ENCODE peak calls at places on chromosomes 6 and 20, in six cellular contexts. X is HuH-7.5, G is GM12865, A is C1 segment of cervical spinal cord, Y is neural progenitor cell, B is GM23248. W is an unnamed sample.

GRCh38 chr6:33599413-33599911 is 19.4 kb upstream of the BAK1 start:
- DNase-seq in X (no peak), B (peak; percentile 51), G (no peak), A (no peak), Y (no peak), W (peak; percentile 40)

GRCh38 chr6:105804436-105804835 is 281.7 kb upstream of the PRDM1 start:
- DNase-seq in A (no peak), X (no peak), B (peak; percentile 85), Y (no peak), G (no peak), W (peak; percentile 88)

GRCh38 chr20:48153523-48153922 is 368.2 kb upstream of the SULF2 start:
- DNase-seq in B (no peak), Y (peak; percentile 68), A (no peak), G (peak; percentile 6), X (no peak), W (no peak)

GRCh38 chr20:63381781-63382431 is 20.8 kb upstream of the CHRNA4 start:
- DNase-seq in A (no peak), G (no peak), B (peak; percentile 21), X (peak; percentile 91), Y (peak; percentile 80), W (no peak)

GRCh38 chr20:57528148-57528547 is 3.2 kb upstream of the CTCFL start:
- DNase-seq in X (no peak), Y (no peak), G (no peak), B (no peak), A (no peak), W (no peak)

GRCh38 chr6:87066449-87067288 is 28.2 kb downstream of the CGA start:
- DNase-seq in B (peak; percentile 78), Y (peak; percentile 68), G (peak; percentile 84), A (no peak), X (peak; percentile 52), W (peak; percentile 72)

GRCh38 chr6:7542878-7543394 is 1.5 kb downstream of the DSP start:
- DNase-seq in B (peak; percentile 96), Y (peak; percentile 88), X (peak; percentile 73), G (no peak), A (no peak), W (peak; percentile 41)

GRCh38 chr6:35426074-35426473 is 26.1 kb upstream of the FANCE start:
- DNase-seq in G (no peak), Y (no peak), B (no peak), A (peak; percentile 5), X (no peak), W (no peak)

GRCh38 chr20:43389231-43389630 is 68.5 kb upstream of the SRSF6 start:
- DNase-seq in Y (no peak), B (peak; percentile 49), A (no peak), G (no peak), X (no peak), W (no peak)